ENCODE peak calls at places on chromosomes 13 and 19, in eight cellular contexts. B, O, F, V, M, L, I and X are unnamed samples. For H3K4me1, the result is how much of the 10 kb centered on the place peaks cover.

GRCh38 chr13:40231311-40231710 is 435.1 kb downstream of the FOXO1 start:
- DNase-seq in B (no peak), O (no peak), F (no peak), V (no peak), M (no peak), L (no peak), I (no peak), X (no peak)

GRCh38 chr13:60226507-60226906 is 62.8 kb upstream of the DIAPH3 start:
- DNase-seq in B (peak), O (peak), F (peak), V (peak), M (peak), L (peak), I (peak), X (no peak)

GRCh38 chr19:18001837-18002345 is 6.1 kb upstream of the ARRDC2 start:
- DNase-seq in B (no peak), O (no peak), F (no peak), V (peak), M (no peak), L (no peak), I (no peak), X (no peak)

GRCh38 chr13:26568132-26568815 is 10.8 kb downstream of the WASF3 start:
- DNase-seq in B (no peak), O (no peak), F (no peak), V (no peak), M (peak), L (no peak), I (no peak), X (no peak)

GRCh38 chr13:49629947-49630346 is 1.6 kb downstream of the ARL11 start:
- DNase-seq in B (no peak), O (peak), F (no peak), V (no peak), M (no peak), L (no peak), I (no peak), X (no peak)

GRCh38 chr13:35160921-35161320 is 218.9 kb downstream of the NBEA start:
- DNase-seq in B (no peak), O (no peak), F (no peak), V (no peak), M (no peak), L (no peak), I (no peak), X (no peak)

GRCh38 chr19:33394006-33394722 is 20.7 kb downstream of the CEBPG start:
- DNase-seq in B (no peak), O (no peak), F (peak), V (no peak), M (no peak), L (no peak), I (no peak), X (no peak)

GRCh38 chr13:57409656-57410055 is 221.9 kb upstream of the PCDH17 start:
- DNase-seq in B (peak), O (no peak), F (no peak), V (no peak), M (no peak), L (no peak), I (no peak), X (no peak)

GRCh38 chr13:79870766-79871165 is 389.8 kb downstream of the NDFIP2 start:
- DNase-seq in B (no peak), O (no peak), F (peak), V (no peak), M (no peak), L (no peak), I (no peak), X (no peak)

GRCh38 chr19:55440411-55441105 is 2.5 kb downstream of the SHISA7 start:
- DNase-seq in B (peak), O (no peak), F (peak), V (peak), M (peak), L (no peak), I (no peak), X (no peak)

GRCh38 chr19:795691-796581 is 1.3 kb upstream of the PTBP1 start:
- DNase-seq in B (no peak), O (no peak), F (no peak), V (no peak), M (no peak), L (no peak), I (no peak), X (no peak)

GRCh38 chr19:4061683-4062575 is 4.8 kb downstream of the ZBTB7A start:
- DNase-seq in B (no peak), O (peak), F (peak), V (no peak), M (peak), L (no peak), I (peak), X (no peak)

GRCh38 chr13:44382635-44383145 is 9.1 kb downstream of the SERP2 start:
- DNase-seq in B (no peak), O (no peak), F (no peak), V (no peak), M (no peak), L (no peak), I (no peak), X (no peak)

GRCh38 chr13:65926750-65927171 is 1303.4 kb downstream of the PCDH9 start:
- DNase-seq in B (peak), O (peak), F (no peak), V (no peak), M (peak), L (peak), I (peak), X (no peak)

GRCh38 chr13:74687452-74688180 is 553.4 kb upstream of the KLF12 start:
- DNase-seq in B (peak), O (no peak), F (no peak), V (no peak), M (peak), L (no peak), I (no peak), X (no peak)

GRCh38 chr19:15210323-15210774 is 9.6 kb upstream of the NOTCH3 start:
- DNase-seq in B (no peak), O (no peak), F (peak), V (no peak), M (no peak), L (no peak), I (peak), X (no peak)
- TF ChIP-seq EZH2phosphoT487 in B (no peak), O (no peak), F (no peak), V (no peak), M (no peak), L (no peak), I (no peak), X (no peak)

GRCh38 chr19:47511681-47512080 is 3.2 kb downstream of the NAPA start:
- DNase-seq in B (no peak), O (no peak), F (peak), V (no peak), M (no peak), L (no peak), I (no peak), X (no peak)

GRCh38 chr19:47509973-47510372 is 4.9 kb downstream of the NAPA start:
- DNase-seq in B (no peak), O (no peak), F (peak), V (no peak), M (no peak), L (no peak), I (no peak), X (no peak)

GRCh38 chr19:47510516-47511127 is 4.2 kb downstream of the NAPA start:
- DNase-seq in B (no peak), O (peak), F (no peak), V (no peak), M (peak), L (no peak), I (no peak), X (no peak)

GRCh38 chr19:47512183-47512947 is 2.5 kb downstream of the NAPA start:
- DNase-seq in B (no peak), O (no peak), F (peak), V (no peak), M (no peak), L (no peak), I (peak), X (no peak)

DNA sequence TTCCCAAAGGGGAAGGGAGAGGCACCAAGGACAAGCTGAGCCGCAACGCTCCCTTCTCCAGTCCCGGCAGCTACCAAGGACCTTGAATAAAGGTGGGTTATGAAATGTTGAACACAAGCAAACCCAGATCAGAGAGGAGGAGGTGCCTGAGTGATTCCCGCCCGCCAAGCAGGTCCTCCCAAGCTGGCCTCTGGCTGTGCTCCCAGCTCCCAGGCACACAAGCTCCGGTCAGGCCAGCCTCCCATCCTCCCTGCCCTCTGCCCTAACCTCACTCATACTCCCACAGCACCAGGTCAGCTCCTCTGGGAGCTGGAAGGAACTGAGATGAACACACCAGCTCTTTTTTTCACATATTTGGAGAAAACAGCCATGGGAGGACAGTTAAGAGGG is 3.7 kb downstream of the NAPA start:
- DNase-seq in B (no peak), O (no peak), F (peak), V (no peak), M (no peak), L (no peak), I (no peak), X (no peak)
- H3K4me1 ChIP-seq in B (under half), O (under half), F (under half), V (under half), M (under half), L (under half), I (under half), X (under half)

DNA sequence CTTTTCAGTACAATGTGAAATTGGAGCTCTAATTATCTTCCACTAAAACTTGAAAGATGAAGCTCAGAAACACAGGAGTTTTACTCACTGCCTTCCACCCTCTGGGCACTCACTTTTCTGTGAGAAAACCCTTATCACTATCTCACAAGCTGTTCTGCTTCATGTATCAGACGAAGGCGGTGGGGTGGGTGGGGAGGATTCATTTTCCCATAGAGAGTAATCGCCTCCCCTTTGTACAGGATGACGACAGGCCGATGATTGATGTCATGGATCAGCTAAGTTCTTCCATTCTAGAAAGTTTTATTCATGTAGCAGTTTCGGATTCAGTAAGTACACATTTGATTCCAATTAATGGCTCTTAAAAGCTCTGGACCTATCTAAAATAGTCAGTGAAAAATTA is 139.9 kb downstream of the ZAR1L start:
- DNase-seq in B (no peak), O (no peak), F (no peak), V (no peak), M (no peak), L (no peak), I (no peak), X (no peak)
- H3K4me3 ChIP-seq in B (no peak), O (no peak), F (no peak), V (no peak), M (no peak), L (no peak), I (no peak), X (no peak)

DNA sequence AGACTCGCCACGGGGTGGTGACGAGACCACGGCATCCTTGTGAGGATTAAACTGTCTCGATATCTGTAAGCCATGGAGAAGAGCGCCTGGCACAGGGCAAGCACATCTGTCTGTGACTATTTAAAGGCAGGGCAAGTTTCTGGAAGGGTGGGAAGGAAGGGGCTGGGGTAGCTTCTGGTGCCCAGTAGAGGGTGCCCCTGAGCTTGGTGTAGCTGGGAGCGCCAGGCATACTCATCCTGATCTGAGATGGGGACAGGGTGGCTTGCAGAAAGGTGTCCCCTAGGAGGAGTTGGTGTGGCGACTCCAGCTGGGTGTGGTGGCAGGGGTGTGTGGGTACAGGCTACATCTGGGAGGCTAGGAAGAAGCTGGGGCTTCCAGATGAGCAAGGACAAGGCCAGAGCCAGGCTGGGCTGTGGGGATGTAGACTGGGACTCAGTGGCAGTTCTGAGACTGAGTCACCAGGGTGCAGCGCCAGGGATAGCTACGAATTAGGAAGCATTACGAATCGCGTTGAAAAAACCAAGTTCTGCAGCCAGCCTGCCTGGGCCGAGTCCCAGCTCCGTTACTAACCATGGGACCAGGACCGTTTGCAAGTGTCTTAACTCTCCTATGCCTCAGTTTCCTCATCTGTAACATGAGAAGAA is 23.1 kb upstream of the ASPDH start:
- DNase-seq in B (no peak), O (no peak), F (no peak), V (no peak), M (no peak), L (no peak), I (no peak), X (no peak)
- TF ChIP-seq EZH2phosphoT487 in B (no peak), O (no peak), F (no peak), V (no peak), M (no peak), L (no peak), I (no peak), X (no peak)

GRCh38 chr19:2239771-2240770 is 3.4 kb downstream of the SF3A2 start:
- DNase-seq in B (peak), O (peak), F (peak), V (no peak), M (peak), L (no peak), I (no peak), X (peak)
- H3K4me1 ChIP-seq in B (under half), O (under half), F (under half), V (half or more), M (under half), L (under half), I (half or more), X (under half)

GRCh38 chr19:12867120-12868099 is 13.8 kb downstream of the DNASE2 start:
- DNase-seq in B (peak), O (peak), F (peak), V (peak), M (peak), L (no peak), I (peak), X (no peak)
- H3K4me3 ChIP-seq in B (peak), O (peak), F (peak), V (no peak), M (peak), L (no peak), I (peak), X (peak)

DNA sequence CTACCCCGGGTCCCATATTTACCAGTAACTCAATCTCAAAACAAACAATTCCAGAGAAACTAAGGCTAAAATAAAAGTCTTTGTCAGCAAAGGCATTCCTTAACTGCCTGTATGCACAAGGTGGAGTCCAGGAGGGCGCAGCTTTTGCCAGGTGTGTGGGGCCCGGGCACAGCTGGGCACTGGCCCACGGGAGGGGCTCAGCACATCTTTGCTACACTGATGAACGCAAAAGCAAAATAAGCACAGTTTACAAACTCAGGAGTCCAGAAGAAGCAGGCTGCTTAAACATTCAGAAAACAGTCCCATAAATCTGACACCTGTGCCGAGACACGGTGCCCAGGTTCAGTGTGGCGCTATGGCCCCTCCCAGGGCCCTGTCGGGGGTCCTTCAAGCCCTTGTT is 70.8 kb downstream of the SLC7A1 start:
- DNase-seq in B (no peak), O (no peak), F (no peak), V (no peak), M (no peak), L (no peak), I (no peak), X (no peak)
- TF ChIP-seq EZH2phosphoT487 in B (no peak), O (no peak), F (no peak), V (no peak), M (no peak), L (no peak), I (no peak), X (no peak)

GRCh38 chr13:76886005-76886291 is 257 bp downstream of the KCTD12 start:
- DNase-seq in B (no peak), O (no peak), F (no peak), V (no peak), M (no peak), L (no peak), I (no peak), X (no peak)
- H3K4me1 ChIP-seq in B (under half), O (under half), F (under half), V (under half), M (under half), L (under half), I (under half), X (under half)

GRCh38 chr13:110339263-110339662 is 32.2 kb downstream of the COL4A2 start:
- DNase-seq in B (no peak), O (no peak), F (no peak), V (no peak), M (no peak), L (no peak), I (no peak), X (no peak)
- H3K4me3 ChIP-seq in B (no peak), O (no peak), F (no peak), V (no peak), M (no peak), L (no peak), I (no peak), X (no peak)